ENCODE peak calls at places on chromosomes 12 and 14, in seven cellular contexts. One of them, this sample, is unnamed.

GRCh38 chr12:101612162-101612916 is 17.6 kb downstream of the MYBPC1 start:
- DNase-seq in cardiac muscle cell: no peak
- DNase-seq in fibroblast of the aortic adventitia: no peak
- DNase-seq in cardiac fibroblast: no peak
- DNase-seq in astrocyte of the spinal cord: no peak
- DNase-seq in Panc1: no peak
- DNase-seq in CD8-positive, alpha-beta T cell: no peak
- DNase-seq in this sample: peak

GRCh38 chr12:155006-155405 is 59.0 kb downstream of the SLC6A12 start:
- DNase-seq in Panc1: no peak
- DNase-seq in fibroblast of the aortic adventitia: no peak
- DNase-seq in CD8-positive, alpha-beta T cell: no peak
- DNase-seq in astrocyte of the spinal cord: no peak
- DNase-seq in cardiac muscle cell: no peak
- DNase-seq in cardiac fibroblast: no peak
- DNase-seq in this sample: no peak

GRCh38 chr14:103349982-103350381 is 15.9 kb downstream of the EIF5 start:
- DNase-seq in CD8-positive, alpha-beta T cell: no peak
- DNase-seq in astrocyte of the spinal cord: no peak
- DNase-seq in cardiac muscle cell: no peak
- DNase-seq in cardiac fibroblast: no peak
- DNase-seq in fibroblast of the aortic adventitia: no peak
- DNase-seq in Panc1: no peak
- DNase-seq in this sample: no peak

GRCh38 chr12:102169922-102170698 is 27.5 kb downstream of the PMCH start:
- DNase-seq in fibroblast of the aortic adventitia: peak
- DNase-seq in Panc1: peak
- DNase-seq in cardiac muscle cell: peak
- DNase-seq in cardiac fibroblast: peak
- DNase-seq in CD8-positive, alpha-beta T cell: no peak
- DNase-seq in astrocyte of the spinal cord: peak
- DNase-seq in this sample: peak

GRCh38 chr12:113647048-113647447 is 175.4 kb upstream of the LHX5 start:
- DNase-seq in astrocyte of the spinal cord: no peak
- DNase-seq in cardiac fibroblast: no peak
- DNase-seq in fibroblast of the aortic adventitia: no peak
- DNase-seq in cardiac muscle cell: no peak
- DNase-seq in CD8-positive, alpha-beta T cell: no peak
- DNase-seq in Panc1: peak
- DNase-seq in this sample: no peak

GRCh38 chr12:113436993-113437728 is 15.0 kb downstream of the SDSL start:
- DNase-seq in cardiac muscle cell: no peak
- DNase-seq in Panc1: no peak
- DNase-seq in CD8-positive, alpha-beta T cell: no peak
- DNase-seq in fibroblast of the aortic adventitia: no peak
- DNase-seq in cardiac fibroblast: no peak
- DNase-seq in astrocyte of the spinal cord: no peak
- DNase-seq in this sample: no peak

GRCh38 chr14:99855271-99855670 is 62.1 kb downstream of the EML1 start:
- DNase-seq in cardiac fibroblast: no peak
- DNase-seq in Panc1: no peak
- DNase-seq in fibroblast of the aortic adventitia: no peak
- DNase-seq in cardiac muscle cell: no peak
- DNase-seq in CD8-positive, alpha-beta T cell: no peak
- DNase-seq in astrocyte of the spinal cord: no peak
- DNase-seq in this sample: no peak

GRCh38 chr12:93322784-93323183 is 54.9 kb upstream of the NUDT4 start:
- DNase-seq in fibroblast of the aortic adventitia: no peak
- DNase-seq in Panc1: no peak
- DNase-seq in cardiac fibroblast: no peak
- DNase-seq in CD8-positive, alpha-beta T cell: no peak
- DNase-seq in astrocyte of the spinal cord: peak
- DNase-seq in cardiac muscle cell: no peak
- DNase-seq in this sample: peak

GRCh38 chr12:124031058-124031457 is 58.0 kb downstream of the ZNF664 start:
- DNase-seq in Panc1: no peak
- DNase-seq in cardiac fibroblast: no peak
- DNase-seq in astrocyte of the spinal cord: no peak
- DNase-seq in CD8-positive, alpha-beta T cell: no peak
- DNase-seq in fibroblast of the aortic adventitia: peak
- DNase-seq in cardiac muscle cell: no peak
- DNase-seq in this sample: no peak

GRCh38 chr14:60304509-60304908 is 55.5 kb downstream of the PPM1A start:
- DNase-seq in cardiac fibroblast: no peak
- DNase-seq in astrocyte of the spinal cord: no peak
- DNase-seq in Panc1: no peak
- DNase-seq in fibroblast of the aortic adventitia: no peak
- DNase-seq in cardiac muscle cell: no peak
- DNase-seq in CD8-positive, alpha-beta T cell: no peak
- DNase-seq in this sample: no peak

GRCh38 chr12:100845095-100845494 is 50.5 kb downstream of the ANO4 start:
- DNase-seq in Panc1: no peak
- DNase-seq in cardiac muscle cell: no peak
- DNase-seq in fibroblast of the aortic adventitia: no peak
- DNase-seq in CD8-positive, alpha-beta T cell: no peak
- DNase-seq in astrocyte of the spinal cord: no peak
- DNase-seq in cardiac fibroblast: no peak
- DNase-seq in this sample: peak

GRCh38 chr12:80053048-80053790 is 46.1 kb upstream of the OTOGL start:
- DNase-seq in astrocyte of the spinal cord: peak
- DNase-seq in fibroblast of the aortic adventitia: peak
- DNase-seq in Panc1: no peak
- DNase-seq in cardiac muscle cell: no peak
- DNase-seq in cardiac fibroblast: peak
- DNase-seq in CD8-positive, alpha-beta T cell: no peak
- DNase-seq in this sample: peak

GRCh38 chr14:75427482-75428229 is at the start of gene JDP2:
- DNase-seq in astrocyte of the spinal cord: peak
- DNase-seq in CD8-positive, alpha-beta T cell: peak
- DNase-seq in cardiac muscle cell: peak
- DNase-seq in cardiac fibroblast: peak
- DNase-seq in fibroblast of the aortic adventitia: peak
- DNase-seq in Panc1: no peak
- DNase-seq in this sample: peak

GRCh38 chr14:104694991-104695659 is 5.7 kb downstream of the INF2 start:
- DNase-seq in CD8-positive, alpha-beta T cell: no peak
- DNase-seq in cardiac muscle cell: no peak
- DNase-seq in astrocyte of the spinal cord: peak
- DNase-seq in Panc1: no peak
- DNase-seq in cardiac fibroblast: no peak
- DNase-seq in fibroblast of the aortic adventitia: no peak
- DNase-seq in this sample: no peak

GRCh38 chr14:102878174-102878969 is 44.1 kb upstream of the AMN start:
- DNase-seq in CD8-positive, alpha-beta T cell: no peak
- DNase-seq in cardiac fibroblast: no peak
- DNase-seq in Panc1: no peak
- DNase-seq in astrocyte of the spinal cord: no peak
- DNase-seq in cardiac muscle cell: no peak
- DNase-seq in fibroblast of the aortic adventitia: no peak
- DNase-seq in this sample: no peak

GRCh38 chr12:68113644-68114043 is 45.9 kb downstream of the IFNG start:
- DNase-seq in fibroblast of the aortic adventitia: no peak
- DNase-seq in astrocyte of the spinal cord: no peak
- DNase-seq in CD8-positive, alpha-beta T cell: no peak
- DNase-seq in cardiac fibroblast: no peak
- DNase-seq in cardiac muscle cell: no peak
- DNase-seq in Panc1: no peak
- DNase-seq in this sample: no peak

GRCh38 chr14:69043007-69043444 is 63.9 kb upstream of the ACTN1 start:
- DNase-seq in CD8-positive, alpha-beta T cell: no peak
- DNase-seq in Panc1: no peak
- DNase-seq in cardiac fibroblast: peak
- DNase-seq in fibroblast of the aortic adventitia: no peak
- DNase-seq in cardiac muscle cell: no peak
- DNase-seq in astrocyte of the spinal cord: no peak
- DNase-seq in this sample: no peak

GRCh38 chr14:97331058-97331457 is 533.9 kb downstream of the VRK1 start:
- DNase-seq in cardiac fibroblast: no peak
- DNase-seq in CD8-positive, alpha-beta T cell: no peak
- DNase-seq in Panc1: no peak
- DNase-seq in cardiac muscle cell: no peak
- DNase-seq in astrocyte of the spinal cord: no peak
- DNase-seq in fibroblast of the aortic adventitia: no peak
- DNase-seq in this sample: no peak

GRCh38 chr12:91604897-91605296 is 422.3 kb upstream of the DCN start:
- DNase-seq in cardiac fibroblast: no peak
- DNase-seq in Panc1: no peak
- DNase-seq in fibroblast of the aortic adventitia: no peak
- DNase-seq in CD8-positive, alpha-beta T cell: no peak
- DNase-seq in astrocyte of the spinal cord: no peak
- DNase-seq in cardiac muscle cell: no peak
- DNase-seq in this sample: no peak

DNA sequence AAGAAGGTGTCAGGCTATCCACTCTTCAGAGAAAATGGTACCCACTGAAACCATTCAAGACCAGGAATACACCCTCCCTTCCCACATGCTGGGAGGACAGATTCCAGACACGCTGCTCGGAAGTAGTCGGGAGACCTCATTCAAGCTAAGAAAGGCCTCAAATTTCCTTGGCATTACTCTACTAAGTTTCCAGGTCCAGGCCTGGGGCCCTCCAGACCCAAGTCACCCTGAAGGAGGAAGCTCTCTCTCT is 27.1 kb upstream of the RPLP0 start:
- DNase-seq in CD8-positive, alpha-beta T cell: no peak
- DNase-seq in Panc1: no peak
- DNase-seq in fibroblast of the aortic adventitia: no peak
- DNase-seq in cardiac fibroblast: no peak
- DNase-seq in astrocyte of the spinal cord: no peak
- DNase-seq in cardiac muscle cell: no peak
- DNase-seq in this sample: no peak
- H3K4me3 ChIP-seq in CD8-positive, alpha-beta T cell: peak
- H3K4me3 ChIP-seq in Panc1: no peak
- H3K4me3 ChIP-seq in fibroblast of the aortic adventitia: no peak
- H3K4me3 ChIP-seq in cardiac fibroblast: no peak
- H3K4me3 ChIP-seq in astrocyte of the spinal cord: no peak
- H3K4me3 ChIP-seq in cardiac muscle cell: no peak
- H3K4me3 ChIP-seq in this sample: no peak

DNA sequence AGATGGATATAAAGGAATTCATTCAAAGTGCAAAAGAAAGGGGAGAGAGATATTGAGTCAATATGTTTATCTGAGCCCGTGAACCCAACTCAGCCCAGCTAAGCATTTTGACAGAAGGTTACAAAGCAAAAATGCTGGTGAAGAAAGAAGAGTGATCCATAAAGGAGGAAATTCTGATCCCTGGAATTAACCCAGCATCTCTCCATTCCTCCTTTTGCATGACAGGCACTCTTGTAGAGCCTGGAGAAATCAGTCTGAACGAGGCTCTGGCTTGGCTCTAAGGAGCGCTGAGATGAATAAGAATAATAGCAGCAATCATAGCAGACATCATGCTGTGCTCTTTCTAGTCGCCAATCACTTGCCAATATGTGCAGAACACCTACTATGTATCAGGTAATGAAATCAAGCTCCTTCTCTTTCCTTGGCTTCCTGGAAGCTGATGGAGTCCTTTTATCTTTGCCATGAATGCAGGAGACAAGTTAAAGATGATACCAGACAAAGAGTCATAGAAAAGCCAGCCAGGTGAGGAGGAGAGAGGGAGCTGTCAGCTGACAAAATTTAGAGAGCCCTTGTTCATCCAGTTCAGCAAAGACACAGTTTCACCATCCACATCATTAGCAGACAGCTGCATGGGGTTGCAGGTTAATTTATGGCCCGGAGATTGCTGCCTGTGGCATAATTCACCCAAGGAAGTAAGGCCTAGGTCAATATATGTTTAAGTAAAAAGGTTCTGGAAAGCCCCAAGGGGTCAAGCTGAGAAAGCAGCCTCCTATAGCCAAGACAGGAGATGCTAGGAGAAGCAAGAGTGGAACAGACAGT is 476.5 kb upstream of the TBX3 start:
- DNase-seq in cardiac muscle cell: no peak
- DNase-seq in cardiac fibroblast: no peak
- DNase-seq in astrocyte of the spinal cord: no peak
- DNase-seq in Panc1: no peak
- DNase-seq in CD8-positive, alpha-beta T cell: no peak
- DNase-seq in fibroblast of the aortic adventitia: no peak
- DNase-seq in this sample: no peak
- H3K4me3 ChIP-seq in cardiac muscle cell: no peak
- H3K4me3 ChIP-seq in cardiac fibroblast: no peak
- H3K4me3 ChIP-seq in astrocyte of the spinal cord: no peak
- H3K4me3 ChIP-seq in Panc1: no peak
- H3K4me3 ChIP-seq in CD8-positive, alpha-beta T cell: no peak
- H3K4me3 ChIP-seq in fibroblast of the aortic adventitia: no peak
- H3K4me3 ChIP-seq in this sample: no peak

DNA sequence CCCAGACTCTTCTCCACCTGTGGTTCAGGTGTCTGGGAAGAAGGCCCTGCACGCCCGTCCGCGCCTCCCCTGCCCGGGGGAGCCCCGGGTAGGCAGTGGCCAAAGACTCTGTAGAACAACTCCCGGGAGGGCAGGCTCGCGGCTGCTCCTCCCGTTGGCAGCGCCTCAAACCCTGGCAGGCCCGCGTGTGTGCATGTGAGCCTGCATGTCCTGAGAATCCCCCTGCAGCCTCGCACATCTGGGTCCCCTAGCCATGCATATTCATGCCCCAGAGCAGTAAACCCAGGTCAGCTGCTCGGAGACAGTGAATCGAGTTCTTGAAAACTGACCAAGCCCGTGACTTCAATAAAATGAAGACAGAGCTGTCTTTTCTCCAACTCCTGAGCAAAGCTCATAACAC is 165.9 kb downstream of the MON2 start:
- DNase-seq in cardiac fibroblast: peak
- DNase-seq in cardiac muscle cell: no peak
- DNase-seq in fibroblast of the aortic adventitia: peak
- DNase-seq in CD8-positive, alpha-beta T cell: no peak
- DNase-seq in astrocyte of the spinal cord: peak
- DNase-seq in Panc1: no peak
- DNase-seq in this sample: peak
- H3K4me3 ChIP-seq in cardiac fibroblast: peak
- H3K4me3 ChIP-seq in cardiac muscle cell: peak
- H3K4me3 ChIP-seq in fibroblast of the aortic adventitia: peak
- H3K4me3 ChIP-seq in CD8-positive, alpha-beta T cell: peak
- H3K4me3 ChIP-seq in astrocyte of the spinal cord: peak
- H3K4me3 ChIP-seq in Panc1: peak
- H3K4me3 ChIP-seq in this sample: peak

GRCh38 chr14:24432259-24433131 is 2.7 kb downstream of the KHNYN start:
- DNase-seq in cardiac fibroblast: no peak
- DNase-seq in cardiac muscle cell: no peak
- DNase-seq in astrocyte of the spinal cord: no peak
- DNase-seq in Panc1: no peak
- DNase-seq in CD8-positive, alpha-beta T cell: no peak
- DNase-seq in fibroblast of the aortic adventitia: no peak
- DNase-seq in this sample: no peak

GRCh38 chr14:24430682-24431568 is 1.2 kb downstream of the KHNYN start:
- DNase-seq in Panc1: no peak
- DNase-seq in cardiac fibroblast: peak
- DNase-seq in cardiac muscle cell: no peak
- DNase-seq in astrocyte of the spinal cord: peak
- DNase-seq in CD8-positive, alpha-beta T cell: peak
- DNase-seq in fibroblast of the aortic adventitia: peak
- DNase-seq in this sample: peak

GRCh38 chr14:24430143-24430681 is 458 bp downstream of the KHNYN start:
- DNase-seq in fibroblast of the aortic adventitia: peak
- DNase-seq in cardiac muscle cell: peak
- DNase-seq in CD8-positive, alpha-beta T cell: peak
- DNase-seq in Panc1: no peak
- DNase-seq in cardiac fibroblast: peak
- DNase-seq in astrocyte of the spinal cord: peak
- DNase-seq in this sample: peak

GRCh38 chr14:24429395-24430142 is at the start of the genes CBLN3 and KHNYN:
- DNase-seq in cardiac fibroblast: peak
- DNase-seq in astrocyte of the spinal cord: peak
- DNase-seq in cardiac muscle cell: peak
- DNase-seq in Panc1: no peak
- DNase-seq in CD8-positive, alpha-beta T cell: peak
- DNase-seq in fibroblast of the aortic adventitia: peak
- DNase-seq in this sample: peak

GRCh38 chr14:24431569-24432258 is 2.0 kb downstream of the KHNYN start:
- DNase-seq in cardiac muscle cell: peak
- DNase-seq in CD8-positive, alpha-beta T cell: peak
- DNase-seq in Panc1: no peak
- DNase-seq in cardiac fibroblast: peak
- DNase-seq in astrocyte of the spinal cord: peak
- DNase-seq in fibroblast of the aortic adventitia: peak
- DNase-seq in this sample: peak
- H3K4me3 ChIP-seq in cardiac muscle cell: no peak
- H3K4me3 ChIP-seq in CD8-positive, alpha-beta T cell: peak
- H3K4me3 ChIP-seq in Panc1: peak
- H3K4me3 ChIP-seq in cardiac fibroblast: peak
- H3K4me3 ChIP-seq in astrocyte of the spinal cord: peak
- H3K4me3 ChIP-seq in fibroblast of the aortic adventitia: peak
- H3K4me3 ChIP-seq in this sample: peak

This sample was measured in choroid plexus epithelial cell.